ENCODE peak calls at places on chromosome 10, in eight cellular contexts. I is activated CD8-positive, alpha-beta memory T cell treated with anti-CD3 and anti-CD28 coated beads for 24 hours; E is PC-9; Z is OCI-LY7; D is stimulated activated CD4-positive, alpha-beta T cell treated with anti-CD3 and anti-CD28 coated beads, Interleukin-4, amount 100 ng/mL, for 1 hour; N is smooth muscle cell of the brain vasculature; X is HCT116; W is substantia nigra. T is an unnamed sample.

GRCh38 chr10:104734408-104734807 is 93.3 kb downstream of the SORCS3 start:
- DNase-seq in I (no peak), E (no peak), Z (no peak), D (no peak), N (no peak), X (no peak), W (no peak), T (no peak)

GRCh38 chr10:77773631-77774426 is 136.2 kb upstream of the KCNMA1 start:
- DNase-seq in I (peak), E (no peak), Z (no peak), D (no peak), N (no peak), X (no peak), W (no peak), T (no peak)

GRCh38 chr10:133235891-133236321 is 1.7 kb upstream of the VENTX start:
- DNase-seq in I (no peak), E (no peak), Z (no peak), D (no peak), N (no peak), X (no peak), W (no peak), T (no peak)

GRCh38 chr10:16545126-16545736 is 23.6 kb upstream of the C1QL3 start:
- DNase-seq in I (no peak), E (peak), Z (peak), D (no peak), N (no peak), X (peak), W (no peak), T (peak)

GRCh38 chr10:3186365-3186764 is 13.8 kb upstream of the PITRM1 start:
- DNase-seq in I (peak), E (no peak), Z (no peak), D (peak), N (no peak), X (no peak), W (no peak), T (peak)

GRCh38 chr10:17454801-17455520 is 566 bp upstream of the ST8SIA6 start:
- DNase-seq in I (no peak), E (no peak), Z (no peak), D (no peak), N (no peak), X (peak), W (no peak), T (no peak)

GRCh38 chr10:75334720-75335119 is 66.8 kb downstream of the ZNF503 start:
- DNase-seq in I (no peak), E (no peak), Z (no peak), D (no peak), N (no peak), X (no peak), W (no peak), T (no peak)

GRCh38 chr10:527416-527815 is 162.1 kb downstream of the DIP2C start:
- DNase-seq in I (no peak), E (no peak), Z (no peak), D (no peak), N (no peak), X (no peak), W (no peak), T (no peak)

GRCh38 chr10:131230641-131231322 is 80.7 kb downstream of the TCERG1L start:
- DNase-seq in I (no peak), E (no peak), Z (no peak), D (no peak), N (no peak), X (no peak), W (no peak), T (no peak)

GRCh38 chr10:69338133-69338456 is 59.8 kb downstream of the HK1 start:
- DNase-seq in I (no peak), E (no peak), Z (no peak), D (no peak), N (no peak), X (no peak), W (no peak), T (no peak)

GRCh38 chr10:6140141-6140841 is 51.5 kb downstream of the RBM17 start:
- DNase-seq in I (no peak), E (no peak), Z (no peak), D (no peak), N (no peak), X (no peak), W (no peak), T (peak)

GRCh38 chr10:70913546-70914240 is 25.3 kb upstream of the PCBD1 start:
- DNase-seq in I (no peak), E (no peak), Z (no peak), D (no peak), N (no peak), X (no peak), W (no peak), T (no peak)

GRCh38 chr10:95414844-95415545 is 124.2 kb upstream of the PDLIM1 start:
- DNase-seq in I (no peak), E (no peak), Z (no peak), D (no peak), N (no peak), X (no peak), W (peak), T (no peak)

GRCh38 chr10:30046476-30046875 is 12.9 kb downstream of the JCAD start:
- DNase-seq in I (no peak), E (no peak), Z (no peak), D (no peak), N (no peak), X (no peak), W (no peak), T (no peak)

GRCh38 chr10:50635286-50635685 is 11.5 kb upstream of the SGMS1 start:
- DNase-seq in I (no peak), E (no peak), Z (no peak), D (no peak), N (peak), X (no peak), W (no peak), T (no peak)

GRCh38 chr10:62694537-62695126 is 109.9 kb upstream of the ADO start:
- DNase-seq in I (no peak), E (no peak), Z (no peak), D (no peak), N (no peak), X (no peak), W (no peak), T (peak)

GRCh38 chr10:1739751-1740150 is 2.4 kb upstream of the ADARB2 start:
- DNase-seq in I (no peak), E (no peak), Z (no peak), D (no peak), N (no peak), X (no peak), W (peak), T (no peak)

GRCh38 chr10:43749940-43750552 is 101.4 kb upstream of the ZNF32 start:
- DNase-seq in I (no peak), E (no peak), Z (no peak), D (no peak), N (no peak), X (no peak), W (no peak), T (no peak)

GRCh38 chr10:114282526-114282925 is 43.5 kb downstream of the VWA2 start:
- DNase-seq in I (no peak), E (no peak), Z (no peak), D (no peak), N (no peak), X (no peak), W (no peak), T (no peak)

GRCh38 chr10:6516877-6517276 is 63.2 kb downstream of the PRKCQ start:
- DNase-seq in I (no peak), E (no peak), Z (no peak), D (no peak), N (no peak), X (no peak), W (no peak), T (no peak)

GRCh38 chr10:104130041-104130440 is 8.1 kb downstream of the SFR1 start:
- DNase-seq in I (no peak), E (no peak), Z (no peak), D (no peak), N (no peak), X (no peak), W (no peak), T (no peak)

GRCh38 chr10:34124522-34125035 is 690.5 kb downstream of the PARD3 start:
- DNase-seq in I (no peak), E (peak), Z (no peak), D (no peak), N (no peak), X (peak), W (no peak), T (no peak)

GRCh38 chr10:16597656-16598055 is 76.0 kb upstream of the C1QL3 start:
- DNase-seq in I (no peak), E (no peak), Z (no peak), D (no peak), N (no peak), X (no peak), W (no peak), T (no peak)

GRCh38 chr10:70094287-70094686 is 38.3 kb downstream of the AIFM2 start:
- DNase-seq in I (no peak), E (no peak), Z (no peak), D (no peak), N (no peak), X (no peak), W (no peak), T (no peak)

GRCh38 chr10:69715156-69715898 is 85.3 kb downstream of the FAM241B start:
- DNase-seq in I (no peak), E (no peak), Z (no peak), D (no peak), N (peak), X (no peak), W (no peak), T (no peak)

GRCh38 chr10:97456686-97457065 is 10.7 kb downstream of the ZDHHC16 start:
- DNase-seq in I (no peak), E (no peak), Z (no peak), D (no peak), N (no peak), X (no peak), W (no peak), T (no peak)

GRCh38 chr10:111298031-111298430 is 221.2 kb downstream of the ADRA2A start:
- DNase-seq in I (no peak), E (no peak), Z (no peak), D (no peak), N (no peak), X (no peak), W (no peak), T (no peak)

GRCh38 chr10:13054844-13055243 is 45.1 kb upstream of the OPTN start:
- DNase-seq in I (no peak), E (no peak), Z (no peak), D (no peak), N (peak), X (no peak), W (no peak), T (peak)

GRCh38 chr10:1109795-1110673 is 53.8 kb downstream of the WDR37 start:
- DNase-seq in I (peak), E (peak), Z (peak), D (peak), N (peak), X (peak), W (peak), T (peak)

GRCh38 chr10:19500959-19501358 is 315.3 kb upstream of the PLXDC2 start:
- DNase-seq in I (no peak), E (peak), Z (no peak), D (no peak), N (no peak), X (no peak), W (no peak), T (no peak)

GRCh38 chr10:78255796-78256638 is 222.4 kb downstream of the RPS24 start:
- DNase-seq in I (no peak), E (peak), Z (no peak), D (no peak), N (peak), X (peak), W (peak), T (no peak)

GRCh38 chr10:110865804-110866482 is 5.8 kb upstream of the PDCD4 start:
- DNase-seq in I (no peak), E (no peak), Z (peak), D (no peak), N (no peak), X (no peak), W (no peak), T (no peak)

GRCh38 chr10:5575482-5576153 is 50.9 kb downstream of the CALML3 start:
- DNase-seq in I (no peak), E (peak), Z (peak), D (no peak), N (no peak), X (no peak), W (no peak), T (no peak)

GRCh38 chr10:98028168-98028770 is 2.2 kb downstream of the CRTAC1 start:
- DNase-seq in I (peak), E (no peak), Z (peak), D (peak), N (no peak), X (peak), W (peak), T (peak)

GRCh38 chr10:44426247-44427034 is 41.5 kb upstream of the CXCL12 start:
- DNase-seq in I (no peak), E (no peak), Z (no peak), D (no peak), N (no peak), X (no peak), W (no peak), T (no peak)

GRCh38 chr10:23035569-23035968 is 59.8 kb upstream of the MSRB2 start:
- DNase-seq in I (no peak), E (no peak), Z (no peak), D (no peak), N (no peak), X (peak), W (no peak), T (no peak)

GRCh38 chr10:18140957-18141888 is 999 bp downstream of the CACNB2 start:
- DNase-seq in I (no peak), E (no peak), Z (no peak), D (no peak), N (no peak), X (no peak), W (peak), T (no peak)